ENCODE peak calls at places on chromosomes 5 and 9, in four cellular contexts. S is K562, C is HepG2, R is H1. X is an unnamed sample.

GRCh38 chr5:33343661-33344327 is 97.0 kb upstream of the TARS1 start:
- DNase-seq in S (no peak), C (no peak), R (no peak), X (no peak)

GRCh38 chr9:133578524-133579230 is 30.5 kb downstream of the FAM163B start:
- DNase-seq in S (no peak), C (no peak), R (no peak), X (no peak)

GRCh38 chr5:9774472-9775079 is 144.4 kb upstream of the TAS2R1 start:
- DNase-seq in S (no peak), C (peak; percentile 3), R (no peak), X (peak; percentile 27)

GRCh38 chr9:131037336-131038255 is 28.6 kb downstream of the LAMC3 start:
- DNase-seq in S (no peak), C (no peak), R (no peak), X (no peak)

GRCh38 chr5:94524841-94525697 is 93.3 kb downstream of the KIAA0825 start:
- DNase-seq in S (peak; percentile 45), C (peak; percentile 47), R (no peak), X (no peak)

GRCh38 chr5:176955895-176956294 is 50.7 kb downstream of the UIMC1 start:
- DNase-seq in S (no peak), C (no peak), R (no peak), X (no peak)

GRCh38 chr9:133701321-133701980 is 36.7 kb downstream of the SARDH start:
- DNase-seq in S (no peak), C (no peak), R (no peak), X (peak; percentile 6)

GRCh38 chr9:136762221-136762691 is 2.1 kb downstream of the LCN15 start:
- DNase-seq in S (no peak), C (no peak), R (no peak), X (peak; percentile 13)

GRCh38 chr9:22817181-22817580 is 370.6 kb downstream of the DMRTA1 start:
- DNase-seq in S (no peak), C (no peak), R (no peak), X (no peak)

GRCh38 chr5:35083150-35083549 is 35.4 kb upstream of the AGXT2 start:
- DNase-seq in S (no peak), C (no peak), R (no peak), X (no peak)

DNA sequence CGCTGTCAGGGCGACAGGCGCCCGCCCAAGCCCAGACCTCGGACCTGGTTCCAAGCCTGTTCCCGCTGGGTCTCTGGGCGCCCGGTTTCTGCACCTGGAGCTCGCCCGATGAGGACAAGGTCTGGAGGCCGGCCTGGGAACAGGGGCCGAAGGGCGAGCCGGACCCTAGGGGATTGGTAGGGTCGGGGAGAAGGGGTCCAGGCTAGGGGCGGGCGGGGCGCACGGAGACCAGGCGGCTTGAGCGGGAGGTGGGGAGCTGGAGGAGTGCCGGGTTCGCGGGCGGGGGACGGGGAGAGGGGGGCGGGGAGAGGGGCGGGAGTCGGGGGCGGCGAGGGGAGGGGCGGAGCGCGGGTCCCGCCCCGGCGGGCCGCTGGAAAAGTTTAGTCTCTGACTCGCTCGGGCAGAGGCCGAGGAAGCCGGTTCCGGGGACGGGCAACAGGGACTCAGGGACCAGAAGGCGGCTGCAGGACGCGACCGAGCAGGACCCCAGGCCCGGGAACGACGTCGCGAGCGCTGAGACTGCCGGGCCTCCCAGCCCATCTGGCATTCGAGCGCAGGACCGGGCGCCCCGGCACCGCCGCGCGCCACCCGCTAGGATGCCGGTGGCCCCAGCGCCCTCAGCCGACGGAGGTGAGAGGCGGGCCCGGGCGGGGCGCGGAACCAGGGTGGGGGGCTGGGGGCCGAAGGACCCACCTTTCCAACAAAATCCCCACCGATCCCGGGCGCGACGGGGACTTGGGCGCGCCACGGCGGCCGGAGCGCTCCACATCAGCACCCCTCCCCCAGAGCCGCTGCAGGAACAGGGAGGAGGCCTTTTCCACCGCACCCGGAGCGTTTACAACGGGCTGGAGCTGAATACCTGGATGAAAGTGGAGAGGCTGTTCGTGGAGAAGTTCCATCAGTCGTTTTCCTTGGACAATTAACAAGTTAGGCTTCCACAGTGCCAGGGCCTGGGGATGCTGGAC is at the start of gene S1PR3:
- DNase-seq in S (peak; percentile 13), C (no peak), R (no peak), X (peak; percentile 78)
- TF ChIP-seq MAX in S (no peak), C (no peak), R (no peak), X (peak; percentile 39)

DNA sequence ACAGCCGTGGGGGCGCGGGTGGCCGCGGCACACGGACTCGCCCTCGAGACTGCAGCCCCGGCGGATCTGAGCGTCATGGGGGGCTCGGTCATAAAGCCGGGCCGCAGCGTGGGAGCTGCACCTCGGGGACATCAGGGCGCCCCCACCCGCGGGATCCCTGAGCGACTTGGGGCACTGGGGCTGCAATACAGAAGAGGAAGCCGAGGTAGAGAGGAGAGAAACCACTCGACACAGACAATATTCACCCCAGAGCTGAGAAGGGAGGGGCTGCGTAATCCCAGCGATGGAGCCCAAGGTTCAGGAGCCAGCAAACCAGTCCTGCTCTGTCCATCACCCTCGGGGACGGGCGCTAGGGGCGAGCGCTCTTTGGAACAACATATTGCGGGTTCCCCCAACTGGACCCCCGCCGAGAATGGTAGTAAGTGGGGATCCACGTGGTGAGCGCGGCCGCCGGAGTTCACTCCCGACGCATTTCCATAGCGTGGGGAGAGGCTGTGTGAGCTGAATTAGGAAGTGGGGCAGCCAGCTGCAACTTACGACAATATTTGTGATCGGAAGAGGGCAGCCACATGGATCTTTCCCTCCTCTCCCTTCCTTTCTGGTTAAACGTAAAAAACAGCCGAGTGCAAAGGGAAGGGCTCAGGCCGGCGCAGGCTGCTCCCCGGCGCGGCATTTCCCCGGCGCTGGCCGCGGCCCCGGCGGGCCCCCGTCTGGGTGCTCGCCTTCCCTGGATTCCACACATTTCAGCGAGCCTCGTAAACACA is 9.9 kb downstream of the PTCH1 start:
- DNase-seq in S (peak; percentile 63), C (peak; percentile 47), R (no peak), X (peak; percentile 49)
- TF ChIP-seq JUN in S (no peak), C (no peak), R (no peak), X (no peak)

DNA sequence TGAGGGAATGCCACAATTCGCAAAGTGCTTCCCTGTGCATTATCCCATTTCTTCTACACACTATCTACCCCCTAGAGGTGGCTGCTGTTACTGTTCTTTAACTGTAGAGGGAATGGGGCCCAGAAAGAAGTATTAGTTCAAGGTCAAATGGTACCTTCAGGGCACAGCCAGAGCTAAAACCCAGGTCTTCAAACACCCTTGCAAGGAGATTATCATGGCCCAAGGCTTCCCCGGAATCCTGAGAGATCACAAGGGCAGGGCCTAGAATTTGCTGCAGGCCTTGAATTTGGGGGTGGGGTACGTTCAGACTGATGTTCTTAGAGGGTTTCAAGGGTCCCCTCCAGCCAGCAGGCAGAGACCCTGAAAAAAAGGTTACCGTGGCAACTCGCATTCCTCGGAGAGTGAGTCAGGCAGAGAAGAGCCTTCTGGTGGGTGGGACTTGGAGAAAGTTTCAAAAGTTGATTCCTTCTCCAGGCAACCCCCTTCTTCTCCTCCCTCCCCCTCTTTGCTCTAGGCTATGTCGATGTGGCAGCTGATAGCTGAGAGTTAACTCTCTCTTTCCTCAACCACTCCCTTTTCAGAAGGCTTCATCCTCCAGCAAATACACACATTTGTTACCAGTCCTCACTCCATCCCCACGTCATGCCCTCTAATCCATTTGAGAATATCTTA is 1.9 kb downstream of the SPARC start:
- DNase-seq in S (peak; percentile 56), C (no peak), R (peak; percentile 82), X (peak; percentile 58)
- TF ChIP-seq SP1 in S (no peak), C (no peak), R (peak; percentile 71), X (no peak)

GRCh38 chr9:11931109-11931508 is 762.1 kb upstream of the TYRP1 start:
- DNase-seq in S (no peak), C (no peak), R (no peak), X (no peak)

GRCh38 chr9:11928871-11929321 is 764.3 kb upstream of the TYRP1 start:
- DNase-seq in S (no peak), C (no peak), R (no peak), X (no peak)

DNA sequence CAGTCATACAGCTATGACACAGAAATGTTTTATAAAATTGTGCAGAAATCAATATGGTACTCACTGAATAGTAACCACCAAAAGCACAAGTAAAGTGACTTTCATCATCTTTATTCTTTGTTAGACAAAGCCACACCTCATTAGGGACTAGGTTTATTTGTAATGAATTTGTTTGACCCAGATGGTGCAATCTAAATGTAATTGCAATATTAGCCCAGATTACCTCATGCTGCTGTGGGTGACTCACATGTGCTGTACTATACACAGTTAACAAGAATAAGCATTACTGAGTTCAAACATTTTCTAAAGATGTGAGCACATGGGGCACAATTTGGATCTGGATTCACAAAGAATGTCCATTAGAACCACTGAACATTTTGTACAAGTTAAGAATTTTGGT is 759.3 kb upstream of the TYRP1 start:
- DNase-seq in S (no peak), C (no peak), R (no peak), X (no peak)
- TF ChIP-seq MAX in S (no peak), C (no peak), R (no peak), X (no peak)

GRCh38 chr5:96881511-96882115 is 5.3 kb downstream of the ERAP2 start:
- DNase-seq in S (peak; percentile 62), C (no peak), R (no peak), X (no peak)
- TF ChIP-seq JUN in S (no peak), C (no peak), R (no peak), X (no peak)

GRCh38 chr9:126697350-126697749 is 83.6 kb downstream of the LMX1B start:
- DNase-seq in S (no peak), C (no peak), R (no peak), X (no peak)
- TF ChIP-seq SP1 in S (no peak), C (no peak), R (no peak), X (no peak)

GRCh38 chr5:81245871-81246235 is 12.7 kb downstream of the CKMT2 start:
- DNase-seq in S (no peak), C (no peak), R (no peak), X (no peak)
- TF ChIP-seq MAX in S (no peak), C (no peak), R (no peak), X (no peak)

X was measured in WTC11.